ENCODE peak calls at places on chromosomes 4 and X, in eight cellular contexts. Q is LoVo; I is NCI-H345; X is neural crest cell; B is naive thymus-derived CD4-positive, alpha-beta T cell; Y is RWPE1; K is dorsolateral prefrontal cortex; W is H4. U is an unnamed sample.

GRCh38 chr4:151409470-151410313 is 716 bp downstream of the FHIP1A start:
- DNase-seq in Q (peak), I (peak), X (no peak), B (peak), Y (peak), K (no peak), W (peak), U (peak)

GRCh38 chr4:20428410-20429160 is 176.9 kb downstream of the SLIT2 start:
- DNase-seq in Q (no peak), I (no peak), X (no peak), B (no peak), Y (no peak), K (no peak), W (peak), U (no peak)

GRCh38 chr4:73308286-73308685 is 49.7 kb upstream of the ANKRD17 start:
- DNase-seq in Q (no peak), I (peak), X (no peak), B (no peak), Y (no peak), K (peak), W (no peak), U (no peak)

GRCh38 chr4:76308548-76308947 is 2.0 kb downstream of the STBD1 start:
- DNase-seq in Q (no peak), I (no peak), X (no peak), B (no peak), Y (no peak), K (no peak), W (no peak), U (no peak)

GRCh38 chrX:133852837-133853236 is 132.6 kb downstream of the GPC3 start:
- DNase-seq in Q (no peak), I (no peak), X (no peak), B (no peak), Y (no peak), K (no peak), W (no peak), U (no peak)

GRCh38 chr4:163591614-163592020 is 97.1 kb downstream of the TMA16 start:
- DNase-seq in Q (no peak), I (no peak), X (no peak), B (no peak), Y (no peak), K (no peak), W (no peak), U (no peak)

GRCh38 chr4:105895609-105896460 is 564 bp downstream of the NPNT start:
- DNase-seq in Q (peak), I (peak), X (peak), B (no peak), Y (peak), K (no peak), W (no peak), U (peak)

GRCh38 chr4:1614854-1615595 is 69.1 kb downstream of the FAM53A start:
- DNase-seq in Q (no peak), I (no peak), X (no peak), B (no peak), Y (peak), K (no peak), W (no peak), U (no peak)

GRCh38 chrX:111867236-111867635 is 8.7 kb upstream of the TRPC5OS start:
- DNase-seq in Q (no peak), I (no peak), X (no peak), B (no peak), Y (no peak), K (no peak), W (no peak), U (no peak)